ENCODE peak calls at places on chromosomes 16 and 17, in ten cellular contexts. H, L, U, J, O, G, X, Y, T and M are unnamed samples.

GRCh38 chr17:72602517-72603345 is 481.9 kb downstream of the SOX9 start:
- DNase-seq in H (no peak), L (no peak), U (no peak), J (no peak), O (peak), G (peak), X (peak), Y (peak), T (peak), M (no peak)

GRCh38 chr16:4726616-4727015 is 7.5 kb downstream of the ANKS3 start:
- DNase-seq in H (no peak), L (no peak), U (no peak), J (no peak), O (no peak), G (no peak), X (no peak), Y (no peak), T (no peak), M (no peak)

GRCh38 chr16:57462978-57463362 is 491 bp downstream of the POLR2C start:
- DNase-seq in H (no peak), L (no peak), U (no peak), J (no peak), O (no peak), G (no peak), X (no peak), Y (no peak), T (no peak), M (no peak)

GRCh38 chr16:1536601-1537000 is 3.1 kb downstream of the TMEM204 start:
- DNase-seq in H (no peak), L (no peak), U (no peak), J (no peak), O (no peak), G (no peak), X (no peak), Y (no peak), T (no peak), M (no peak)

GRCh38 chr17:40086150-40087044 is 14.0 kb downstream of the NR1D1 start:
- DNase-seq in H (no peak), L (peak), U (peak), J (peak), O (no peak), G (peak), X (peak), Y (peak), T (peak), M (no peak)

GRCh38 chr17:77478899-77479298 is 338.1 kb downstream of the SEC14L1 start:
- DNase-seq in H (no peak), L (no peak), U (no peak), J (no peak), O (no peak), G (no peak), X (no peak), Y (no peak), T (no peak), M (no peak)

GRCh38 chr17:80263253-80264047 is 2.8 kb downstream of the RNF213 start:
- DNase-seq in H (peak), L (peak), U (no peak), J (peak), O (peak), G (peak), X (peak), Y (peak), T (peak), M (peak)

GRCh38 chr17:29251969-29252866 is 5.6 kb downstream of the CRYBA1 start:
- DNase-seq in H (no peak), L (no peak), U (no peak), J (no peak), O (no peak), G (peak), X (no peak), Y (peak), T (peak), M (no peak)

GRCh38 chr16:80197790-80198201 is 343.0 kb upstream of the DYNLRB2 start:
- DNase-seq in H (no peak), L (no peak), U (no peak), J (no peak), O (peak), G (no peak), X (peak), Y (no peak), T (peak), M (no peak)

GRCh38 chr17:4858068-4858879 is 25.1 kb downstream of the MINK1 start:
- DNase-seq in H (no peak), L (no peak), U (no peak), J (no peak), O (no peak), G (no peak), X (peak), Y (no peak), T (peak), M (no peak)